ENCODE peak calls at places on chromosomes 16 and 17, in five cellular contexts. V is A549, D is left lobe of liver, O is islet precursor cell, P is kidney tubule cell. F is an unnamed sample.

GRCh38 chr17:81526662-81527571 is 1.3 kb upstream of the FSCN2 start:
- DNase-seq in V (no peak), D (no peak), O (no peak), P (no peak), F (no peak)

GRCh38 chr17:58783380-58783779 is 27.7 kb downstream of the PPM1E start:
- DNase-seq in V (no peak), D (no peak), O (no peak), P (peak), F (no peak)

GRCh38 chr17:74919440-74920305 is 3.4 kb downstream of the USH1G start:
- DNase-seq in V (peak), D (no peak), O (peak), P (no peak), F (no peak)

GRCh38 chr17:3738562-3739295 is 15.0 kb downstream of the HASPIN start:
- DNase-seq in V (no peak), D (peak), O (no peak), P (peak), F (no peak)

GRCh38 chr17:43766413-43767052 is 7.9 kb upstream of the SOST start:
- DNase-seq in V (peak), D (no peak), O (no peak), P (peak), F (no peak)

GRCh38 chr16:84302111-84302954 is 7.7 kb downstream of the WFDC1 start:
- DNase-seq in V (no peak), D (no peak), O (no peak), P (no peak), F (no peak)

GRCh38 chr16:70694088-70694487 is 8.2 kb upstream of the MTSS2 start:
- DNase-seq in V (peak), D (no peak), O (peak), P (peak), F (peak)

GRCh38 chr17:34596897-34597296 is 17.5 kb downstream of the TMEM132E start:
- DNase-seq in V (no peak), D (no peak), O (no peak), P (no peak), F (no peak)

GRCh38 chr17:78528541-78528940 is 48.7 kb downstream of the DNAH17 start:
- DNase-seq in V (no peak), D (no peak), O (no peak), P (no peak), F (no peak)

GRCh38 chr16:66493490-66494401 is 56.2 kb downstream of the TK2 start:
- DNase-seq in V (no peak), D (no peak), O (peak), P (no peak), F (no peak)

GRCh38 chr16:8808009-8808408 is 10.4 kb downstream of the PMM2 start:
- DNase-seq in V (no peak), D (no peak), O (no peak), P (no peak), F (no peak)

GRCh38 chr16:13957197-13958078 is 37.5 kb downstream of the ERCC4 start:
- DNase-seq in V (peak), D (no peak), O (peak), P (peak), F (peak)

GRCh38 chr17:61416540-61417363 is 17.1 kb downstream of the TBX2 start:
- DNase-seq in V (peak), D (peak), O (peak), P (peak), F (peak)

GRCh38 chr17:14768923-14769322 is 468.0 kb downstream of the HS3ST3B1 start:
- DNase-seq in V (peak), D (no peak), O (no peak), P (no peak), F (no peak)

GRCh38 chr17:45336390-45337182 is 19.8 kb upstream of the MAP3K14 start:
- DNase-seq in V (no peak), D (peak), O (peak), P (no peak), F (no peak)

GRCh38 chr16:9311303-9311954 is 220.0 kb downstream of the HAPSTR1 start:
- DNase-seq in V (no peak), D (no peak), O (peak), P (peak), F (no peak)